ENCODE peak calls at places on chromosomes 2 and 18, in eight cellular contexts. One of them, this sample, is unnamed.

GRCh38 chr18:79507546-79508480 is 112.1 kb downstream of the NFATC1 start:
- DNase-seq in Panc1: no peak
- DNase-seq in cardiac fibroblast: peak
- DNase-seq in left ventricle myocardium inferior: peak
- DNase-seq in BJ: no peak
- DNase-seq in lower lobe of right lung: peak
- DNase-seq in B cell: peak
- DNase-seq in astrocyte: peak
- DNase-seq in this sample: no peak

GRCh38 chr2:239751719-239752355 is 273.3 kb downstream of the NDUFA10 start:
- DNase-seq in Panc1: no peak
- DNase-seq in cardiac fibroblast: no peak
- DNase-seq in left ventricle myocardium inferior: peak
- DNase-seq in BJ: no peak
- DNase-seq in lower lobe of right lung: peak
- DNase-seq in B cell: no peak
- DNase-seq in astrocyte: no peak
- DNase-seq in this sample: no peak

GRCh38 chr2:218897394-218898108 is 16.9 kb downstream of the WNT10A start:
- DNase-seq in Panc1: no peak
- DNase-seq in cardiac fibroblast: no peak
- DNase-seq in left ventricle myocardium inferior: no peak
- DNase-seq in BJ: no peak
- DNase-seq in lower lobe of right lung: no peak
- DNase-seq in B cell: no peak
- DNase-seq in astrocyte: no peak
- DNase-seq in this sample: no peak

GRCh38 chr2:148338544-148338943 is 306.0 kb upstream of the EPC2 start:
- DNase-seq in Panc1: no peak
- DNase-seq in cardiac fibroblast: peak
- DNase-seq in left ventricle myocardium inferior: no peak
- DNase-seq in BJ: no peak
- DNase-seq in lower lobe of right lung: no peak
- DNase-seq in B cell: no peak
- DNase-seq in astrocyte: peak
- DNase-seq in this sample: no peak

GRCh38 chr2:5954509-5954908 is 262.3 kb downstream of the SOX11 start:
- DNase-seq in Panc1: no peak
- DNase-seq in cardiac fibroblast: no peak
- DNase-seq in left ventricle myocardium inferior: no peak
- DNase-seq in BJ: no peak
- DNase-seq in lower lobe of right lung: no peak
- DNase-seq in B cell: no peak
- DNase-seq in astrocyte: no peak
- DNase-seq in this sample: no peak

GRCh38 chr2:20050104-20050711 is 1.2 kb downstream of the LAPTM4A start:
- DNase-seq in Panc1: no peak
- DNase-seq in cardiac fibroblast: peak
- DNase-seq in left ventricle myocardium inferior: no peak
- DNase-seq in BJ: no peak
- DNase-seq in lower lobe of right lung: no peak
- DNase-seq in B cell: peak
- DNase-seq in astrocyte: peak
- DNase-seq in this sample: no peak

GRCh38 chr2:113240915-113241911 is 37.5 kb downstream of the PAX8 start:
- DNase-seq in Panc1: peak
- DNase-seq in cardiac fibroblast: peak
- DNase-seq in left ventricle myocardium inferior: peak
- DNase-seq in BJ: peak
- DNase-seq in lower lobe of right lung: no peak
- DNase-seq in B cell: no peak
- DNase-seq in astrocyte: peak
- DNase-seq in this sample: peak

GRCh38 chr2:223846524-223846923 is 9.1 kb upstream of the AP1S3 start:
- DNase-seq in Panc1: no peak
- DNase-seq in cardiac fibroblast: peak
- DNase-seq in left ventricle myocardium inferior: no peak
- DNase-seq in BJ: peak
- DNase-seq in lower lobe of right lung: no peak
- DNase-seq in B cell: no peak
- DNase-seq in astrocyte: peak
- DNase-seq in this sample: no peak

GRCh38 chr18:9825571-9826073 is 60.2 kb upstream of the TXNDC2 start:
- DNase-seq in Panc1: no peak
- DNase-seq in cardiac fibroblast: peak
- DNase-seq in left ventricle myocardium inferior: no peak
- DNase-seq in BJ: peak
- DNase-seq in lower lobe of right lung: no peak
- DNase-seq in B cell: no peak
- DNase-seq in astrocyte: peak
- DNase-seq in this sample: peak

GRCh38 chr2:211281430-211282073 is 725.2 kb downstream of the CPS1 start:
- DNase-seq in Panc1: no peak
- DNase-seq in cardiac fibroblast: no peak
- DNase-seq in left ventricle myocardium inferior: no peak
- DNase-seq in BJ: no peak
- DNase-seq in lower lobe of right lung: no peak
- DNase-seq in B cell: no peak
- DNase-seq in astrocyte: no peak
- DNase-seq in this sample: no peak

GRCh38 chr18:10035306-10035991 is 121.6 kb downstream of the VAPA start:
- DNase-seq in Panc1: no peak
- DNase-seq in cardiac fibroblast: no peak
- DNase-seq in left ventricle myocardium inferior: no peak
- DNase-seq in BJ: no peak
- DNase-seq in lower lobe of right lung: peak
- DNase-seq in B cell: no peak
- DNase-seq in astrocyte: no peak
- DNase-seq in this sample: no peak

GRCh38 chr2:149561309-149561926 is 26.2 kb downstream of the MMADHC start:
- DNase-seq in Panc1: no peak
- DNase-seq in cardiac fibroblast: peak
- DNase-seq in left ventricle myocardium inferior: no peak
- DNase-seq in BJ: no peak
- DNase-seq in lower lobe of right lung: no peak
- DNase-seq in B cell: no peak
- DNase-seq in astrocyte: no peak
- DNase-seq in this sample: no peak

GRCh38 chr2:47221039-47221438 is 65.9 kb upstream of the STPG4 start:
- DNase-seq in Panc1: no peak
- DNase-seq in cardiac fibroblast: peak
- DNase-seq in left ventricle myocardium inferior: no peak
- DNase-seq in BJ: no peak
- DNase-seq in lower lobe of right lung: no peak
- DNase-seq in B cell: no peak
- DNase-seq in astrocyte: peak
- DNase-seq in this sample: no peak
- TF ChIP-seq CTCF in Panc1: no peak
- TF ChIP-seq CTCF in cardiac fibroblast: no peak
- TF ChIP-seq CTCF in left ventricle myocardium inferior: no peak
- TF ChIP-seq CTCF in BJ: no peak
- TF ChIP-seq CTCF in lower lobe of right lung: no peak
- TF ChIP-seq CTCF in B cell: no peak
- TF ChIP-seq CTCF in astrocyte: no peak
- TF ChIP-seq CTCF in this sample: no peak

GRCh38 chr2:177161741-177162440 is 50.7 kb upstream of the HNRNPA3 start:
- DNase-seq in Panc1: no peak
- DNase-seq in cardiac fibroblast: peak
- DNase-seq in left ventricle myocardium inferior: no peak
- DNase-seq in BJ: no peak
- DNase-seq in lower lobe of right lung: no peak
- DNase-seq in B cell: peak
- DNase-seq in astrocyte: peak
- DNase-seq in this sample: no peak

GRCh38 chr2:177164584-177165052 is 48.0 kb upstream of the HNRNPA3 start:
- DNase-seq in Panc1: peak
- DNase-seq in cardiac fibroblast: peak
- DNase-seq in left ventricle myocardium inferior: peak
- DNase-seq in BJ: peak
- DNase-seq in lower lobe of right lung: peak
- DNase-seq in B cell: peak
- DNase-seq in astrocyte: peak
- DNase-seq in this sample: peak

GRCh38 chr2:177165731-177166711 is 46.6 kb upstream of the HNRNPA3 start:
- DNase-seq in Panc1: no peak
- DNase-seq in cardiac fibroblast: peak
- DNase-seq in left ventricle myocardium inferior: no peak
- DNase-seq in BJ: no peak
- DNase-seq in lower lobe of right lung: no peak
- DNase-seq in B cell: peak
- DNase-seq in astrocyte: peak
- DNase-seq in this sample: no peak

GRCh38 chr2:177165103-177165583 is 47.5 kb upstream of the HNRNPA3 start:
- DNase-seq in Panc1: no peak
- DNase-seq in cardiac fibroblast: peak
- DNase-seq in left ventricle myocardium inferior: no peak
- DNase-seq in BJ: no peak
- DNase-seq in lower lobe of right lung: no peak
- DNase-seq in B cell: no peak
- DNase-seq in astrocyte: peak
- DNase-seq in this sample: no peak

DNA sequence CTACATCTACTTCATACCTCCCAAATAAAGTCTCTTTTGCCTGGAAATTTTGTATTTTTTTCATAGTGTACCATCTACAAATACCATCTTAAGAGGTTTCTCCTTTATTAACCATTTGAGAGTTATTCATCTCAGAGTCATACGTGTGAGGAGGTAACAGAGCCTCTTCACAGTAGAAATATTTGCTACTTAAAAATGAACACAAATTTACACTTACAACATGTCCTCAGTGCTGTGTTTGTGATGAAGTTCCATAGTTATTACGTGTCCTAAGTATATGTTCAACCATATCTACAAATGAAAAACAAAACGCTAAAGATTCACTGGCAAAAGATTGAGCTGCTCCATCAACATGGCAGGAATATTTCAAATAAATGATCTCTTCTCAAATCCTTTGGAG is 48.5 kb upstream of the HNRNPA3 start:
- DNase-seq in Panc1: no peak
- DNase-seq in cardiac fibroblast: no peak
- DNase-seq in left ventricle myocardium inferior: no peak
- DNase-seq in BJ: no peak
- DNase-seq in lower lobe of right lung: no peak
- DNase-seq in B cell: no peak
- DNase-seq in astrocyte: no peak
- DNase-seq in this sample: no peak
- TF ChIP-seq CTCF in Panc1: no peak
- TF ChIP-seq CTCF in cardiac fibroblast: no peak
- TF ChIP-seq CTCF in left ventricle myocardium inferior: no peak
- TF ChIP-seq CTCF in BJ: no peak
- TF ChIP-seq CTCF in lower lobe of right lung: no peak
- TF ChIP-seq CTCF in B cell: no peak
- TF ChIP-seq CTCF in astrocyte: no peak
- TF ChIP-seq CTCF in this sample: no peak

GRCh38 chr2:199940373-199940772 is 14.9 kb downstream of the TYW5 start:
- DNase-seq in Panc1: no peak
- DNase-seq in cardiac fibroblast: peak
- DNase-seq in left ventricle myocardium inferior: no peak
- DNase-seq in BJ: no peak
- DNase-seq in lower lobe of right lung: no peak
- DNase-seq in B cell: no peak
- DNase-seq in astrocyte: no peak
- DNase-seq in this sample: peak
- TF ChIP-seq CTCF in Panc1: peak
- TF ChIP-seq CTCF in cardiac fibroblast: peak
- TF ChIP-seq CTCF in left ventricle myocardium inferior: peak
- TF ChIP-seq CTCF in BJ: peak
- TF ChIP-seq CTCF in lower lobe of right lung: no peak
- TF ChIP-seq CTCF in B cell: peak
- TF ChIP-seq CTCF in astrocyte: peak
- TF ChIP-seq CTCF in this sample: peak

DNA sequence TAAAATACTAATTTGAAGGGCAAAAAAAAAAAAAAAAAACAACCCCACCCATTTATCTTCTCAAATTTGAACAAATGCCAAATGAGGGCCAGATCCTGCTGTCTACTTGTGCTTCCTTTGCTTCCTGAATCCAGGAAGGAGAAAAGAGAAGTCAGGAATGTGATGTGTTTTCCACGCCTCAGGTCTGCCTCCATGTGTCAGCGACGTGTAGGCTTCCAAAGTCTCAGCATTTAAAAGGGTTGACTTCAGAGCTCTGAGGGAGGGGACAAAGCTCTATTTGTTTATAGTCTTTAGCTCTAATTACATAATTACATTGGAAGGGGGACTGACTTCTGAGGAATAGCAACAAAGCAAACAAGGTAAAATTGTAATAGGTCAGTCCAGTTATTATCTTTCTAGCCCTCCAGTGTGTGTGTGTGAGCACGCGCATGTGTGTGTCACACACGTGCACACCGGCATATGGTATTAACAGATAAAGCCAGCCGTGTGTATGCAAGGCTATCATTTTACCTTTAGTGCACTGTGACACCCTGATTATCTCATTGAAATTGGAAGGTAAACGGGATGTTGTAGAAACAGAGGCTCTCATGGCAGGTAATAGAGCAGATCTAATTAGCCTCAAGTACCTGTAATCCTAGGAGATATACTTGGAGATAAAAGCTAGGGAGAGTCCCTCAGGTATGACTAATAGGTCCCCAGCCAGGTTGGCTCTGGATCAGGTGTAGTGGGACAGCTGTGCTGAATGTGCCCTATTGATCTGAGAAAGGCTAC is 911.4 kb upstream of the ZEB2 start:
- DNase-seq in Panc1: no peak
- DNase-seq in cardiac fibroblast: peak
- DNase-seq in left ventricle myocardium inferior: no peak
- DNase-seq in BJ: no peak
- DNase-seq in lower lobe of right lung: no peak
- DNase-seq in B cell: no peak
- DNase-seq in astrocyte: no peak
- DNase-seq in this sample: no peak
- TF ChIP-seq CTCF in Panc1: no peak
- TF ChIP-seq CTCF in cardiac fibroblast: no peak
- TF ChIP-seq CTCF in left ventricle myocardium inferior: no peak
- TF ChIP-seq CTCF in BJ: no peak
- TF ChIP-seq CTCF in lower lobe of right lung: no peak
- TF ChIP-seq CTCF in B cell: no peak
- TF ChIP-seq CTCF in astrocyte: no peak
- TF ChIP-seq CTCF in this sample: no peak

GRCh38 chr2:108182489-108182888 is 57.3 kb upstream of the SULT1C3 start:
- DNase-seq in Panc1: no peak
- DNase-seq in cardiac fibroblast: no peak
- DNase-seq in left ventricle myocardium inferior: no peak
- DNase-seq in BJ: no peak
- DNase-seq in lower lobe of right lung: no peak
- DNase-seq in B cell: no peak
- DNase-seq in astrocyte: no peak
- DNase-seq in this sample: peak
- TF ChIP-seq CTCF in Panc1: peak
- TF ChIP-seq CTCF in cardiac fibroblast: peak
- TF ChIP-seq CTCF in left ventricle myocardium inferior: no peak
- TF ChIP-seq CTCF in BJ: peak
- TF ChIP-seq CTCF in lower lobe of right lung: no peak
- TF ChIP-seq CTCF in B cell: no peak
- TF ChIP-seq CTCF in astrocyte: no peak
- TF ChIP-seq CTCF in this sample: peak